ENCODE peak calls at places on chromosomes 11 and 22, in nine cellular contexts. O is AG09319; X is esophagus muscularis mucosa; M is GM20000; I is A549; U is activated CD4-positive, CD25-positive, alpha-beta regulatory T cell; B is NCI-H1694 treated with DMSO at 0.1 percent for 48 hours; H is right atrium auricular region; Y is stimulated activated CD4-positive, alpha-beta T cell treated with anti-CD3 and anti-CD28 coated beads, Interleukin-1b, Interleukin-23, amount 100 ng/mL, for 48 hours. S is an unnamed sample.

GRCh38 chr11:108733479-108734116 is 68.7 kb downstream of the DDX10 start:
- DNase-seq in O (no peak), M (peak; percentile 42), U (no peak), Y (peak; percentile 63), B (no peak), H (no peak), X (no peak), I (no peak), S (no peak)

GRCh38 chr22:17855891-17856290 is 81.6 kb upstream of the BID start:
- DNase-seq in U (no peak), I (no peak), B (no peak), M (no peak), X (no peak), Y (no peak), H (no peak), O (no peak), S (no peak)

GRCh38 chr11:71185411-71185810 is 67.0 kb downstream of the SHANK2 start:
- DNase-seq in Y (no peak), H (no peak), M (no peak), B (no peak), U (no peak), X (no peak), O (no peak), I (no peak), S (no peak)

GRCh38 chr11:35635933-35636332 is 17.7 kb downstream of the FJX1 start:
- DNase-seq in Y (no peak), U (no peak), M (no peak), B (no peak), X (no peak), H (no peak), I (no peak), O (no peak), S (no peak)

GRCh38 chr11:11582261-11582701 is 39.5 kb downstream of the GALNT18 start:
- DNase-seq in H (peak; percentile 23), I (no peak), U (no peak), M (no peak), Y (no peak), B (no peak), O (no peak), X (no peak), S (no peak)

GRCh38 chr22:31680764-31681624 is 19.0 kb upstream of the PISD start:
- DNase-seq in Y (no peak), X (no peak), I (no peak), B (no peak), H (no peak), U (no peak), O (peak; percentile 36), M (no peak), S (no peak)

GRCh38 chr11:33310720-33311500 is 53.7 kb downstream of the HIPK3 start:
- DNase-seq in X (no peak), M (no peak), I (no peak), H (no peak), B (no peak), U (no peak), Y (no peak), O (no peak), S (no peak)

GRCh38 chr11:3367221-3367620 is 11.7 kb downstream of the ZNF195 start:
- DNase-seq in Y (no peak), O (no peak), I (no peak), U (no peak), M (no peak), X (no peak), B (no peak), H (no peak), S (no peak)

GRCh38 chr11:72534859-72535547 is 100.7 kb upstream of the CLPB start:
- DNase-seq in U (no peak), X (no peak), Y (no peak), H (no peak), I (no peak), O (no peak), B (no peak), M (no peak), S (no peak)

GRCh38 chr11:21794306-21794705 is 398.6 kb upstream of the ANO5 start:
- DNase-seq in I (no peak), X (no peak), M (no peak), H (no peak), U (no peak), B (no peak), O (no peak), Y (no peak), S (no peak)

GRCh38 chr11:46738887-46739286 is 19.9 kb downstream of the F2 start:
- DNase-seq in H (no peak), Y (no peak), M (no peak), O (no peak), X (no peak), B (no peak), U (no peak), I (no peak), S (no peak)

GRCh38 chr11:131978351-131978750 is 607.9 kb downstream of the NTM start:
- DNase-seq in M (no peak), U (no peak), B (no peak), Y (no peak), X (no peak), O (no peak), I (no peak), H (no peak), S (no peak)

GRCh38 chr11:117851852-117852251 is 24.6 kb downstream of the FXYD6 start:
- DNase-seq in B (no peak), I (no peak), U (no peak), Y (no peak), H (peak; percentile 57), M (no peak), O (no peak), X (no peak), S (no peak)

GRCh38 chr11:60088364-60088763 is at the start of gene MS4A2:
- DNase-seq in B (no peak), M (no peak), H (no peak), Y (no peak), I (no peak), X (no peak), U (no peak), O (no peak), S (no peak)

GRCh38 chr22:48423481-48423901 is 1404.2 kb downstream of the BRD1 start:
- DNase-seq in Y (no peak), B (no peak), H (no peak), X (no peak), M (no peak), U (no peak), I (no peak), O (no peak), S (no peak)

GRCh38 chr11:95266751-95267374 is 35.9 kb upstream of the SESN3 start:
- DNase-seq in Y (no peak), H (no peak), O (no peak), U (no peak), X (no peak), B (no peak), M (no peak), I (no peak), S (no peak)

GRCh38 chr11:88169481-88169880 is 5.8 kb downstream of the RAB38 start:
- DNase-seq in H (no peak), U (no peak), Y (no peak), O (no peak), I (no peak), X (no peak), M (no peak), B (no peak), S (no peak)

GRCh38 chr22:36873614-36874308 is 13.0 kb downstream of the NCF4 start:
- DNase-seq in B (no peak), M (peak; percentile 73), O (peak; percentile 22), H (no peak), X (no peak), Y (peak; percentile 33), I (peak; percentile 67), U (peak; percentile 15), S (no peak)

GRCh38 chr11:62708423-62709261 is 1.2 kb downstream of the GNG3 start:
- DNase-seq in X (no peak), U (no peak), I (no peak), O (no peak), M (no peak), B (no peak), H (no peak), Y (peak; percentile 36), S (peak; percentile 75)

GRCh38 chr11:71321433-71322191 is 69.2 kb upstream of the SHANK2 start:
- DNase-seq in I (no peak), Y (no peak), X (no peak), H (no peak), M (no peak), O (no peak), U (no peak), B (no peak), S (no peak)

GRCh38 chr11:111414267-111414931 is 35.3 kb upstream of the POU2AF1 start:
- DNase-seq in X (no peak), H (no peak), I (no peak), M (peak; percentile 63), B (no peak), Y (no peak), O (no peak), U (no peak), S (no peak)

GRCh38 chr11:43866520-43866919 is 14.1 kb upstream of the ALKBH3 start:
- DNase-seq in H (no peak), I (no peak), U (no peak), X (no peak), O (no peak), B (no peak), Y (no peak), M (no peak), S (no peak)

S was measured in NCI-H146.